ENCODE peak calls at places on chromosomes 4 and X, in four cellular contexts. E is HepG2, J is SK-N-SH, B is HCT116. M is an unnamed sample.

GRCh38 chr4:121096174-121096573 is 23.8 kb upstream of the NDNF start:
- DNase-seq in J (no peak), E (no peak), B (no peak), M (no peak)

GRCh38 chr4:188002751-188003150 is 7.2 kb downstream of the ZFP42 start:
- DNase-seq in J (no peak), B (no peak), E (no peak), M (no peak)

GRCh38 chr4:106864231-106864630 is 171.9 kb downstream of the DKK2 start:
- DNase-seq in J (no peak), B (no peak), E (no peak), M (no peak)

GRCh38 chr4:129355031-129355430 is 259.1 kb downstream of the C4orf33 start:
- DNase-seq in B (no peak), J (no peak), E (no peak), M (no peak)

GRCh38 chr4:67161311-67161710 is 384.0 kb downstream of the CENPC start:
- DNase-seq in E (no peak), J (no peak), B (no peak), M (no peak)

GRCh38 chr4:52126946-52127345 is 75.8 kb downstream of the SPATA18 start:
- DNase-seq in B (no peak), E (no peak), J (peak; percentile 7), M (no peak)

GRCh38 chr4:73341454-73341853 is 62.6 kb upstream of the ALB start:
- DNase-seq in J (peak; percentile 11), B (peak; percentile 33), E (peak; percentile 85), M (peak; percentile 73)

GRCh38 chrX:1546601-1547275 is 9.8 kb upstream of the P2RY8 start:
- DNase-seq in B (no peak), E (no peak), J (no peak), M (no peak)

GRCh38 chr4:123600921-123601904 is 204.6 kb downstream of the SPRY1 start:
- DNase-seq in E (no peak), J (no peak), B (no peak), M (no peak)

GRCh38 chrX:10555846-10556245 is 64.5 kb downstream of the MID1 start:
- DNase-seq in J (no peak), B (no peak), E (no peak), M (no peak)

GRCh38 chrX:131762802-131763234 is 218.9 kb downstream of the OR13H1 start:
- DNase-seq in J (peak; percentile 50), B (no peak), E (no peak), M (no peak)

GRCh38 chrX:40573763-40574162 is 7.0 kb upstream of the ATP6AP2 start:
- DNase-seq in E (peak; percentile 18), J (no peak), B (no peak), M (peak; percentile 64)

GRCh38 chrX:107677501-107677901 is 49.2 kb downstream of the PRPS1 start:
- DNase-seq in B (no peak), E (no peak), J (no peak), M (no peak)

GRCh38 chr4:128225148-128225547 is 62.5 kb downstream of the PGRMC2 start:
- DNase-seq in J (no peak), E (no peak), B (no peak), M (peak; percentile 80)

GRCh38 chrX:142680038-142680437 is 345.7 kb upstream of the SPANXN4 start:
- DNase-seq in J (no peak), E (no peak), B (no peak), M (no peak)

GRCh38 chr4:82240410-82240809 is 133.4 kb downstream of the HNRNPD start:
- DNase-seq in J (no peak), B (no peak), E (no peak), M (no peak)

GRCh38 chrX:148459343-148459742 is 41.1 kb upstream of the AFF2 start:
- DNase-seq in E (no peak), B (no peak), J (no peak), M (no peak)

GRCh38 chr4:80566203-80566872 is 230.8 kb downstream of the CFAP299 start:
- DNase-seq in E (no peak), J (no peak), B (no peak), M (peak; percentile 2)

GRCh38 chr4:136768925-136769275 is 763.4 kb downstream of the PCDH18 start:
- DNase-seq in B (no peak), E (no peak), J (no peak), M (no peak)

GRCh38 chr4:10605746-10606482 is 78.7 kb downstream of the CLNK start:
- DNase-seq in B (no peak), J (no peak), E (no peak), M (no peak)

GRCh38 chr4:119693127-119693526 is 64.5 kb upstream of the PDE5A start:
- DNase-seq in J (no peak), E (no peak), B (no peak), M (no peak)

GRCh38 chrX:70508296-70508911 is 63.8 kb downstream of the DLG3 start:
- DNase-seq in B (no peak), E (peak; percentile 44), J (no peak), M (no peak)

GRCh38 chr4:58301384-58301783 is 1191.2 kb upstream of the IGFBP7 start:
- DNase-seq in J (no peak), E (no peak), B (no peak), M (no peak)

GRCh38 chr4:73821325-73821724 is 15.2 kb upstream of the CXCL6 start:
- DNase-seq in B (no peak), E (no peak), J (no peak), M (no peak)

GRCh38 chr4:134202136-134202535 is 547 bp upstream of the PABPC4L start:
- DNase-seq in E (no peak), J (no peak), B (no peak), M (no peak)

GRCh38 chr4:99886146-99886545 is 8.1 kb downstream of the LAMTOR3 start:
- DNase-seq in E (no peak), B (no peak), J (no peak), M (no peak)

GRCh38 chr4:48162162-48162561 is 28.1 kb upstream of the TXK start:
- DNase-seq in B (no peak), J (no peak), E (no peak), M (no peak)

GRCh38 chrX:13937370-13938052 is 92.2 kb downstream of the GEMIN8 start:
- DNase-seq in E (no peak), B (no peak), J (peak; percentile 44), M (no peak)

GRCh38 chr4:114386637-114387233 is 211.9 kb upstream of the UGT8 start:
- DNase-seq in B (peak; percentile 38), E (peak; percentile 5), J (peak; percentile 24), M (peak; percentile 26)

GRCh38 chrX:42385730-42386129 is 392.2 kb downstream of the PPP1R2C start:
- DNase-seq in E (no peak), B (no peak), J (no peak), M (no peak)

GRCh38 chrX:69028006-69028760 is 137.1 kb downstream of the PJA1 start:
- DNase-seq in E (no peak), J (no peak), B (no peak), M (no peak)

GRCh38 chr4:52949336-52949735 is 87.2 kb downstream of the RASL11B start:
- DNase-seq in B (no peak), E (no peak), J (no peak), M (no peak)

GRCh38 chrX:34956915-34957314 is 14.3 kb downstream of the FAM47B start:
- DNase-seq in E (no peak), B (no peak), J (no peak), M (no peak)

GRCh38 chr4:26000274-26000950 is 86.4 kb downstream of the SMIM20 start:
- DNase-seq in B (no peak), E (no peak), J (no peak), M (no peak)

GRCh38 chrX:108036298-108036973 is 8.4 kb upstream of the VSIG1 start:
- DNase-seq in E (peak; percentile 89), B (no peak), J (no peak), M (no peak)

GRCh38 chr4:36492590-36492989 is 211.2 kb downstream of the DTHD1 start:
- DNase-seq in E (no peak), B (no peak), J (no peak), M (no peak)

GRCh38 chrX:14676431-14676830 is 147.1 kb downstream of the GLRA2 start:
- DNase-seq in B (no peak), J (no peak), E (no peak), M (no peak)

GRCh38 chr4:139556071-139556734 is at the start of gene SETD7:
- DNase-seq in B (peak; percentile 57), E (no peak), J (peak; percentile 76), M (peak; percentile 47)

GRCh38 chr4:42710329-42710728 is 53.4 kb upstream of the ATP8A1 start:
- DNase-seq in E (no peak), B (no peak), J (no peak), M (no peak)
- TF ChIP-seq JUND in E (no peak), B (no peak), J (no peak), M (no peak)

GRCh38 chr4:40628888-40629287 is 776 bp downstream of the RBM47 start:
- DNase-seq in B (no peak), E (no peak), J (no peak), M (no peak)
- TF ChIP-seq JUND in B (no peak), E (no peak), J (no peak), M (no peak)

DNA sequence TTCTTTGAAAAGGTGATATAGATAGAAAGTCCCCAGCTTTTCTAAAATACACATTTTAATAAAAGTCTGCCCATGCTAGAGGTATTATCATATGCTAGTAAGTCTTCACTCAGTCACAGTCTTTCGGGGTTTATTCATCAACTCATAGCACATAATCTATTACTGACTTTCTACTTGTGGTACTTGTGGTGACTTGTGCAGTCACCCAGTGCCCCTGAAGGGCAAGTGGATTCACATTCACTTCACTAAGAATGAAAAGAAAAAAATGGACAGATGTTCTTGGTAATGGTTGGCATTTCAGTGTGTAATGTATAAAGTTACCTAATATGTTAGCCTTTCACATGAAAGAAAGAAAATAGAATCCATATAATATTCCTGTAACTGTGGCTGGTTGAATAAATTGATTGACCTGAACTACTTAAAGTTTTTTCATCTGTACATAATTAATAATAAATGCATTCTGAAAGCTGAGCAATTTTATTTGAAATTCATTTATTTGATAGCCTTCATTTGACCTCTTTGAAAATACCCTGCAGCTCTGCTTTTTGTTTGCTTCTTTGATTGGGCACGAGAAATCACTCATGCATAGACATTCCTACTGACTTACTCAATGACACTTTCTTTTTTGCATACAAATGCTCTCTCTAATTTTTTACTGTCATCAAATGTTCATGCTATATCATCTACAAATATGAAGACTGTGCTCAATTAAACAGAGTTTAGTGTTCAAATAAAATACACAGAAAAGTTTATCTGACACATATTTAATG is 39.5 kb upstream of the ZNF330 start:
- DNase-seq in E (no peak), J (no peak), B (no peak), M (no peak)
- TF ChIP-seq JUND in E (no peak), J (no peak), B (no peak), M (no peak)

GRCh38 chrX:125439194-125439849 is 119.7 kb downstream of the TEX13C start:
- DNase-seq in J (no peak), B (no peak), E (no peak), M (no peak)

GRCh38 chrX:125444659-125445058 is 125.0 kb downstream of the TEX13C start:
- DNase-seq in E (no peak), B (no peak), J (no peak), M (no peak)
- TF ChIP-seq JUND in E (no peak), B (no peak), J (no peak), M (no peak)

GRCh38 chr4:39637572-39638357 is 900 bp downstream of the SMIM14 start:
- DNase-seq in B (peak; percentile 21), E (peak; percentile 64), J (peak; percentile 54), M (no peak)
- TF ChIP-seq JUND in B (no peak), E (no peak), J (no peak), M (no peak)

M was measured in T47D.